ENCODE peak calls at places on chromosomes 5 and 9, in ten cellular contexts. One of them, this sample, is unnamed.

GRCh38 chr9:98570663-98571440 is 137.9 kb downstream of the GABBR2 start:
- DNase-seq in heart right ventricle: no peak
- DNase-seq in body of pancreas: no peak
- DNase-seq in adrenal gland: no peak
- DNase-seq in tibial artery: no peak
- DNase-seq in CD8-positive, alpha-beta T cell: no peak
- DNase-seq in PC-3: no peak
- DNase-seq in mammary epithelial cell: no peak
- DNase-seq in suprapubic skin: no peak
- DNase-seq in HL-60: no peak
- DNase-seq in this sample: no peak

GRCh38 chr5:41537581-41537980 is 27.2 kb upstream of the PLCXD3 start:
- DNase-seq in suprapubic skin: no peak
- DNase-seq in tibial artery: no peak
- DNase-seq in body of pancreas: no peak
- DNase-seq in adrenal gland: no peak
- DNase-seq in PC-3: no peak
- DNase-seq in CD8-positive, alpha-beta T cell: no peak
- DNase-seq in mammary epithelial cell: no peak
- DNase-seq in heart right ventricle: no peak
- DNase-seq in HL-60: no peak
- DNase-seq in this sample: no peak

GRCh38 chr9:71637926-71638325 is 130.4 kb downstream of the CEMIP2 start:
- DNase-seq in tibial artery: no peak
- DNase-seq in HL-60: no peak
- DNase-seq in PC-3: no peak
- DNase-seq in body of pancreas: no peak
- DNase-seq in suprapubic skin: no peak
- DNase-seq in CD8-positive, alpha-beta T cell: no peak
- DNase-seq in mammary epithelial cell: no peak
- DNase-seq in heart right ventricle: no peak
- DNase-seq in adrenal gland: no peak
- DNase-seq in this sample: no peak

GRCh38 chr9:13410566-13411031 is 131.1 kb upstream of the MPDZ start:
- DNase-seq in HL-60: no peak
- DNase-seq in heart right ventricle: no peak
- DNase-seq in suprapubic skin: no peak
- DNase-seq in body of pancreas: no peak
- DNase-seq in mammary epithelial cell: peak
- DNase-seq in CD8-positive, alpha-beta T cell: no peak
- DNase-seq in adrenal gland: no peak
- DNase-seq in PC-3: peak
- DNase-seq in tibial artery: no peak
- DNase-seq in this sample: no peak

GRCh38 chr9:81686614-81687520 is 2.5 kb downstream of the TLE1 start:
- DNase-seq in heart right ventricle: peak
- DNase-seq in PC-3: peak
- DNase-seq in HL-60: peak
- DNase-seq in CD8-positive, alpha-beta T cell: peak
- DNase-seq in tibial artery: peak
- DNase-seq in body of pancreas: peak
- DNase-seq in suprapubic skin: peak
- DNase-seq in mammary epithelial cell: peak
- DNase-seq in adrenal gland: peak
- DNase-seq in this sample: peak

GRCh38 chr9:116791314-116791713 is 104.2 kb downstream of the TRIM32 start:
- DNase-seq in PC-3: no peak
- DNase-seq in HL-60: no peak
- DNase-seq in CD8-positive, alpha-beta T cell: no peak
- DNase-seq in adrenal gland: no peak
- DNase-seq in tibial artery: no peak
- DNase-seq in suprapubic skin: no peak
- DNase-seq in heart right ventricle: no peak
- DNase-seq in body of pancreas: no peak
- DNase-seq in mammary epithelial cell: no peak
- DNase-seq in this sample: no peak

GRCh38 chr5:106759581-106759980 is 911.2 kb downstream of the EFNA5 start:
- DNase-seq in adrenal gland: no peak
- DNase-seq in suprapubic skin: no peak
- DNase-seq in PC-3: peak
- DNase-seq in heart right ventricle: no peak
- DNase-seq in body of pancreas: peak
- DNase-seq in mammary epithelial cell: no peak
- DNase-seq in HL-60: no peak
- DNase-seq in CD8-positive, alpha-beta T cell: no peak
- DNase-seq in tibial artery: no peak
- DNase-seq in this sample: peak

GRCh38 chr5:111512026-111512405 is 319 bp downstream of the STARD4 start:
- DNase-seq in adrenal gland: no peak
- DNase-seq in body of pancreas: no peak
- DNase-seq in PC-3: peak
- DNase-seq in tibial artery: peak
- DNase-seq in suprapubic skin: no peak
- DNase-seq in HL-60: peak
- DNase-seq in mammary epithelial cell: no peak
- DNase-seq in heart right ventricle: no peak
- DNase-seq in CD8-positive, alpha-beta T cell: no peak
- DNase-seq in this sample: peak

DNA sequence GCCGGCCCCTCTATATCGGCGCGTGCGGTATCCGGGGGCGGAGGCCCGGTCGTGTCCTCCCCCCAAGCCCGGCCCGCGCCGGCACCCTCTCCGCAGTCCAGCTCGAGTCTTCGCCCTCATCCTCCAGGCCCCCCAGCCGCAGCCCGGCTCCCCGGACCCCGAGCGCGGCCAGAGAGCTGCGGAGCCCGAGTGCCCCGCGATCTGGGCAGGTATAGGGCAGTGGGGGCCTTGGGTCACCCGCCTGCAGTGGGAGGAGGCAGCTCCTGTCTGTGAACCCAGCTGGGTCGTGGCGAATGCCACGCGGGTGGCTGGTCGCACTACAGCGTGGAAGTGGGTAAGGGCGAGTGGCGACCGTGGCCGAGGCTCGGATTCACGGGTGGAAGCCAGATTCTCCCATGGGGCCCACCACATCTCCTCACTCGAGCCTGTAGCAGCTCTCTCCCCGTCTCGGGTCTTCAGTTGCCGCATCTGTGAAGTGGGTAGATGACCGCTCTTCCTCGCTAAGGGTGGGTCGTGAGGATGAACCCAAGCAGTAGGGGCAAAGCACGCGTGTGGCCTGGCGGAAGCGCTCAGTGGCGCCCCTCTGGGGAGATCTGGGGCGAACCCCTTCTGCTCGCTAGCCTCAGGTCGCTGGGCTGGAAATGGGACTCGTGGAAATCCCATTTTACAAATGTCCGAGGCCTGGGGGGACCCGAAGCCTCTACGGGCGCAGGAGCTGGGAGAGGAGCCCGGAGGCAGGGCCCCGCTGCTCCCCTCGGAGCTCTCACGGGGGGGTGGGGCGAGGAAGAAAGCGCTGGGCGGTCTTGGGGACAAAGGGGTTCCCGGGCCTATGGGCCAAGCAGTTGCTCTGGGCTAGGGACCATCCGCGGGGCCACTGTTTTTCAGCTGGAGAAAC is 1.9 kb downstream of the NR5A1 start:
- DNase-seq in mammary epithelial cell: no peak
- DNase-seq in adrenal gland: no peak
- DNase-seq in tibial artery: no peak
- DNase-seq in heart right ventricle: no peak
- DNase-seq in PC-3: no peak
- DNase-seq in suprapubic skin: no peak
- DNase-seq in HL-60: no peak
- DNase-seq in CD8-positive, alpha-beta T cell: no peak
- DNase-seq in body of pancreas: no peak
- DNase-seq in this sample: no peak
- H3K4me3 ChIP-seq in mammary epithelial cell: no peak
- H3K4me3 ChIP-seq in adrenal gland: no peak
- H3K4me3 ChIP-seq in tibial artery: peak
- H3K4me3 ChIP-seq in heart right ventricle: no peak
- H3K4me3 ChIP-seq in PC-3: no peak
- H3K4me3 ChIP-seq in suprapubic skin: peak
- H3K4me3 ChIP-seq in HL-60: no peak
- H3K4me3 ChIP-seq in CD8-positive, alpha-beta T cell: no peak
- H3K4me3 ChIP-seq in body of pancreas: no peak
- H3K4me3 ChIP-seq in this sample: no peak

GRCh38 chr5:10726913-10727517 is 34.0 kb downstream of the DAP start:
- DNase-seq in CD8-positive, alpha-beta T cell: no peak
- DNase-seq in suprapubic skin: no peak
- DNase-seq in HL-60: no peak
- DNase-seq in adrenal gland: no peak
- DNase-seq in tibial artery: no peak
- DNase-seq in mammary epithelial cell: no peak
- DNase-seq in body of pancreas: no peak
- DNase-seq in heart right ventricle: no peak
- DNase-seq in PC-3: no peak
- DNase-seq in this sample: no peak

GRCh38 chr5:10726179-10726912 is 34.7 kb downstream of the DAP start:
- DNase-seq in CD8-positive, alpha-beta T cell: no peak
- DNase-seq in PC-3: peak
- DNase-seq in heart right ventricle: no peak
- DNase-seq in adrenal gland: peak
- DNase-seq in suprapubic skin: no peak
- DNase-seq in mammary epithelial cell: no peak
- DNase-seq in body of pancreas: no peak
- DNase-seq in HL-60: no peak
- DNase-seq in tibial artery: no peak
- DNase-seq in this sample: no peak

GRCh38 chr5:10725636-10726035 is 35.4 kb downstream of the DAP start:
- DNase-seq in mammary epithelial cell: no peak
- DNase-seq in suprapubic skin: no peak
- DNase-seq in CD8-positive, alpha-beta T cell: no peak
- DNase-seq in PC-3: peak
- DNase-seq in body of pancreas: no peak
- DNase-seq in adrenal gland: no peak
- DNase-seq in heart right ventricle: no peak
- DNase-seq in tibial artery: no peak
- DNase-seq in HL-60: no peak
- DNase-seq in this sample: no peak

GRCh38 chr5:10723519-10723918 is 37.5 kb downstream of the DAP start:
- DNase-seq in tibial artery: no peak
- DNase-seq in suprapubic skin: no peak
- DNase-seq in CD8-positive, alpha-beta T cell: no peak
- DNase-seq in PC-3: no peak
- DNase-seq in heart right ventricle: no peak
- DNase-seq in body of pancreas: no peak
- DNase-seq in HL-60: no peak
- DNase-seq in adrenal gland: no peak
- DNase-seq in mammary epithelial cell: no peak
- DNase-seq in this sample: no peak

GRCh38 chr5:10724799-10725507 is 36.1 kb downstream of the DAP start:
- DNase-seq in heart right ventricle: peak
- DNase-seq in suprapubic skin: no peak
- DNase-seq in mammary epithelial cell: peak
- DNase-seq in tibial artery: peak
- DNase-seq in HL-60: no peak
- DNase-seq in PC-3: peak
- DNase-seq in adrenal gland: peak
- DNase-seq in CD8-positive, alpha-beta T cell: no peak
- DNase-seq in body of pancreas: peak
- DNase-seq in this sample: peak
- TF ChIP-seq CTCF in heart right ventricle: peak
- TF ChIP-seq CTCF in suprapubic skin: peak
- TF ChIP-seq CTCF in mammary epithelial cell: no peak
- TF ChIP-seq CTCF in tibial artery: peak
- TF ChIP-seq CTCF in HL-60: no peak
- TF ChIP-seq CTCF in PC-3: peak
- TF ChIP-seq CTCF in adrenal gland: peak
- TF ChIP-seq CTCF in CD8-positive, alpha-beta T cell: no peak
- TF ChIP-seq CTCF in body of pancreas: peak
- TF ChIP-seq CTCF in this sample: peak

GRCh38 chr5:168810641-168811040 is 231.5 kb upstream of the PANK3 start:
- DNase-seq in body of pancreas: no peak
- DNase-seq in PC-3: no peak
- DNase-seq in tibial artery: no peak
- DNase-seq in heart right ventricle: no peak
- DNase-seq in suprapubic skin: no peak
- DNase-seq in CD8-positive, alpha-beta T cell: no peak
- DNase-seq in mammary epithelial cell: no peak
- DNase-seq in HL-60: no peak
- DNase-seq in adrenal gland: no peak
- DNase-seq in this sample: no peak

GRCh38 chr5:168809218-168809617 is 230.1 kb upstream of the PANK3 start:
- DNase-seq in mammary epithelial cell: no peak
- DNase-seq in PC-3: no peak
- DNase-seq in HL-60: no peak
- DNase-seq in CD8-positive, alpha-beta T cell: no peak
- DNase-seq in tibial artery: no peak
- DNase-seq in adrenal gland: no peak
- DNase-seq in heart right ventricle: peak
- DNase-seq in suprapubic skin: no peak
- DNase-seq in body of pancreas: no peak
- DNase-seq in this sample: no peak

GRCh38 chr5:168818586-168818985 is 239.4 kb upstream of the PANK3 start:
- DNase-seq in heart right ventricle: peak
- DNase-seq in body of pancreas: no peak
- DNase-seq in adrenal gland: no peak
- DNase-seq in suprapubic skin: no peak
- DNase-seq in PC-3: no peak
- DNase-seq in HL-60: no peak
- DNase-seq in tibial artery: no peak
- DNase-seq in mammary epithelial cell: no peak
- DNase-seq in CD8-positive, alpha-beta T cell: no peak
- DNase-seq in this sample: no peak

GRCh38 chr5:168808217-168808616 is 229.0 kb upstream of the PANK3 start:
- DNase-seq in HL-60: no peak
- DNase-seq in PC-3: no peak
- DNase-seq in suprapubic skin: no peak
- DNase-seq in heart right ventricle: no peak
- DNase-seq in mammary epithelial cell: no peak
- DNase-seq in CD8-positive, alpha-beta T cell: no peak
- DNase-seq in adrenal gland: no peak
- DNase-seq in body of pancreas: no peak
- DNase-seq in tibial artery: no peak
- DNase-seq in this sample: no peak

GRCh38 chr5:168813179-168813968 is 234.2 kb upstream of the PANK3 start:
- DNase-seq in heart right ventricle: no peak
- DNase-seq in suprapubic skin: no peak
- DNase-seq in HL-60: no peak
- DNase-seq in mammary epithelial cell: no peak
- DNase-seq in body of pancreas: no peak
- DNase-seq in PC-3: no peak
- DNase-seq in tibial artery: no peak
- DNase-seq in adrenal gland: no peak
- DNase-seq in CD8-positive, alpha-beta T cell: no peak
- DNase-seq in this sample: no peak
- H3K27ac ChIP-seq in heart right ventricle: no peak
- H3K27ac ChIP-seq in suprapubic skin: no peak
- H3K27ac ChIP-seq in HL-60: no peak
- H3K27ac ChIP-seq in mammary epithelial cell: no peak
- H3K27ac ChIP-seq in body of pancreas: no peak
- H3K27ac ChIP-seq in PC-3: no peak
- H3K27ac ChIP-seq in tibial artery: no peak
- H3K27ac ChIP-seq in adrenal gland: no peak
- H3K27ac ChIP-seq in CD8-positive, alpha-beta T cell: no peak
- H3K27ac ChIP-seq in this sample: no peak

DNA sequence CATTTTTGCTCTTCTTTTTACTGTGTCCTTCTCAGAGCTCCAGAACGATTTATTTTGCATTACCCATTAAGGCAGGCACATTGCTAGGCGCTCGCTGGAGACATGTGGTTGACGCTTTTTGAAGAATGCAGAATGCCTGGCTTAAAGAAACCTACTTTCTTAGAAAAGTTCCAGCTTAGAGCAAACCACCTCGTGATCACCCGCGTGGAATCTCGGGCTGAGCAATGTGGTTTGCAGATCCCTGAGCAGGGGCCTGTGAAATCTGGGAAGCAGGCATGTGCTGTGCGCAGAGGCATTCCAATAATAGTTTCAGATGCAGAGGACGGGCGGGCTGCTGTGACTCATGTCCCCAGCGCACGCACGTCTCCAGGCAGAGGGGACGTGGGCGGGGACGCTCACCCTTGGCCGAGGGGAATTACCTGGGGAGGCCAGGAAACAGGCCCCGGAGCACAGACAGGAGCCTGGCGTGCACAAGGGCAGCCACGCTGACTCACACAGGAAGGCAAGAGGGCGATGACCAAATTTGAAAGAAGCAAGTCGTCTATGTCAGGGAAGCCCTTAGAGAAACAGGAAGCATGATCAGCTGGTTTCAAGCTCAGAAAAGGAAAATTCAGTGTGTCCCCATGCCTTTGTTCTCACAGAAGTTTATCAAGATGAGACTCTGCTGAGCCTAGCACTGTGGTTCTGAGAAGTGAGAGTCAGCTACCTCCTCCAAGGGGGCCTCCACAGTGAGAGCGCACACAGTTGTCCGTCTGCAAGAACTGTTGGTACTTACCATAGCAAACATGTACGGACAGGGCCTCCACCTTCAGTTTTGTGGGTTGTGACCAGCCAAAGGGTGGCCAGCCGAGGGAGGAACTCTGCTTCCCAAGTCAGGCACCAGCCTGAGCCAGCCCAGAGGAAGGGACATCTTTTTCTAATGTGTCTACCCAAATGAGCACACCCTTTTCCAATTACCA is 218.6 kb downstream of the PIK3R1 start:
- DNase-seq in tibial artery: peak
- DNase-seq in adrenal gland: peak
- DNase-seq in mammary epithelial cell: peak
- DNase-seq in CD8-positive, alpha-beta T cell: peak
- DNase-seq in PC-3: peak
- DNase-seq in heart right ventricle: peak
- DNase-seq in body of pancreas: peak
- DNase-seq in suprapubic skin: peak
- DNase-seq in HL-60: peak
- DNase-seq in this sample: peak
- H3K4me3 ChIP-seq in tibial artery: no peak
- H3K4me3 ChIP-seq in adrenal gland: no peak
- H3K4me3 ChIP-seq in mammary epithelial cell: no peak
- H3K4me3 ChIP-seq in CD8-positive, alpha-beta T cell: peak
- H3K4me3 ChIP-seq in PC-3: no peak
- H3K4me3 ChIP-seq in heart right ventricle: peak
- H3K4me3 ChIP-seq in body of pancreas: no peak
- H3K4me3 ChIP-seq in suprapubic skin: no peak
- H3K4me3 ChIP-seq in HL-60: no peak
- H3K4me3 ChIP-seq in this sample: no peak

This sample was measured in brain microvascular endothelial cell.